ENCODE peak calls at places on chromosomes 13 and 19, in five cellular contexts. One of them, this sample, is unnamed.

GRCh38 chr19:39996218-39996810 is 546 bp upstream of the ZNF546 start:
- DNase-seq in heart left ventricle: no peak
- DNase-seq in suprapubic skin: no peak
- DNase-seq in prostate gland: no peak
- DNase-seq in uterus: no peak
- DNase-seq in this sample: no peak

GRCh38 chr13:21812192-21812626 is 141.3 kb downstream of the FGF9 start:
- DNase-seq in suprapubic skin: no peak
- DNase-seq in heart left ventricle: no peak
- DNase-seq in uterus: no peak
- DNase-seq in prostate gland: no peak
- DNase-seq in this sample: no peak

GRCh38 chr19:13033244-13033643 is 38.0 kb downstream of the NFIX start:
- DNase-seq in uterus: no peak
- DNase-seq in suprapubic skin: no peak
- DNase-seq in heart left ventricle: no peak
- DNase-seq in prostate gland: no peak
- DNase-seq in this sample: no peak

GRCh38 chr13:53242015-53242414 is 213.4 kb downstream of the OLFM4 start:
- DNase-seq in heart left ventricle: no peak
- DNase-seq in suprapubic skin: no peak
- DNase-seq in prostate gland: no peak
- DNase-seq in uterus: no peak
- DNase-seq in this sample: no peak

GRCh38 chr19:48638831-48639381 is 1.7 kb upstream of the DBP start:
- DNase-seq in suprapubic skin: no peak
- DNase-seq in prostate gland: no peak
- DNase-seq in uterus: peak; percentile 55
- DNase-seq in heart left ventricle: no peak
- DNase-seq in this sample: no peak

GRCh38 chr19:29841559-29842367 is 30.0 kb downstream of the CCNE1 start:
- DNase-seq in suprapubic skin: no peak
- DNase-seq in heart left ventricle: no peak
- DNase-seq in prostate gland: no peak
- DNase-seq in uterus: no peak
- DNase-seq in this sample: no peak

GRCh38 chr19:30864460-30865215 is 484.6 kb downstream of the TSHZ3 start:
- DNase-seq in prostate gland: no peak
- DNase-seq in suprapubic skin: no peak
- DNase-seq in heart left ventricle: no peak
- DNase-seq in uterus: no peak
- DNase-seq in this sample: no peak

GRCh38 chr13:32323912-32324311 is 8.6 kb downstream of the BRCA2 start:
- DNase-seq in suprapubic skin: no peak
- DNase-seq in heart left ventricle: no peak
- DNase-seq in uterus: no peak
- DNase-seq in prostate gland: no peak
- DNase-seq in this sample: no peak

GRCh38 chr13:25494708-25495411 is 123.1 kb downstream of the ATP8A2 start:
- DNase-seq in uterus: no peak
- DNase-seq in prostate gland: no peak
- DNase-seq in suprapubic skin: no peak
- DNase-seq in heart left ventricle: no peak
- DNase-seq in this sample: no peak

GRCh38 chr13:41609828-41610227 is 152.5 kb downstream of the RGCC start:
- DNase-seq in uterus: no peak
- DNase-seq in prostate gland: no peak
- DNase-seq in suprapubic skin: no peak
- DNase-seq in heart left ventricle: no peak
- DNase-seq in this sample: no peak

GRCh38 chr13:77507931-77508776 is 27.4 kb upstream of the SCEL start:
- DNase-seq in suprapubic skin: no peak
- DNase-seq in prostate gland: peak; percentile 4
- DNase-seq in heart left ventricle: no peak
- DNase-seq in uterus: no peak
- DNase-seq in this sample: no peak

GRCh38 chr19:41023193-41023592 is 32.1 kb downstream of the CYP2B6 start:
- DNase-seq in suprapubic skin: peak; percentile 12
- DNase-seq in heart left ventricle: no peak
- DNase-seq in uterus: no peak
- DNase-seq in prostate gland: no peak
- DNase-seq in this sample: no peak

GRCh38 chr19:50420808-50421207 is 2.1 kb downstream of the SPIB start:
- DNase-seq in prostate gland: no peak
- DNase-seq in heart left ventricle: no peak
- DNase-seq in suprapubic skin: no peak
- DNase-seq in uterus: no peak
- DNase-seq in this sample: no peak

GRCh38 chr19:49145485-49146407 is 9.4 kb downstream of the HRC start:
- DNase-seq in heart left ventricle: peak; percentile 87
- DNase-seq in suprapubic skin: no peak
- DNase-seq in prostate gland: peak; percentile 67
- DNase-seq in uterus: peak; percentile 67
- DNase-seq in this sample: peak; percentile 76

GRCh38 chr19:18966304-18966703 is 25.3 kb upstream of the HOMER3 start:
- DNase-seq in suprapubic skin: no peak
- DNase-seq in heart left ventricle: no peak
- DNase-seq in uterus: no peak
- DNase-seq in prostate gland: no peak
- DNase-seq in this sample: no peak

GRCh38 chr13:59734393-59734792 is 429.3 kb downstream of the DIAPH3 start:
- DNase-seq in suprapubic skin: no peak
- DNase-seq in uterus: no peak
- DNase-seq in heart left ventricle: no peak
- DNase-seq in prostate gland: no peak
- DNase-seq in this sample: no peak

GRCh38 chr19:16897572-16898056 is 8.8 kb downstream of the F2RL3 start:
- DNase-seq in prostate gland: no peak
- DNase-seq in heart left ventricle: no peak
- DNase-seq in suprapubic skin: no peak
- DNase-seq in uterus: peak; percentile 54
- DNase-seq in this sample: no peak

GRCh38 chr19:16898306-16899015 is 9.7 kb downstream of the F2RL3 start:
- DNase-seq in suprapubic skin: no peak
- DNase-seq in heart left ventricle: peak; percentile 18
- DNase-seq in uterus: no peak
- DNase-seq in prostate gland: no peak
- DNase-seq in this sample: no peak

GRCh38 chr19:16901491-16902175 is 12.8 kb downstream of the F2RL3 start:
- DNase-seq in suprapubic skin: no peak
- DNase-seq in prostate gland: no peak
- DNase-seq in heart left ventricle: peak; percentile 26
- DNase-seq in uterus: no peak
- DNase-seq in this sample: no peak

GRCh38 chr19:16896913-16897571 is 8.2 kb downstream of the F2RL3 start:
- DNase-seq in suprapubic skin: peak; percentile 97
- DNase-seq in uterus: peak; percentile 97
- DNase-seq in prostate gland: peak; percentile 93
- DNase-seq in heart left ventricle: peak; percentile 97
- DNase-seq in this sample: peak; percentile 85

GRCh38 chr19:16899566-16900075 is 10.8 kb downstream of the F2RL3 start:
- DNase-seq in suprapubic skin: no peak
- DNase-seq in prostate gland: no peak
- DNase-seq in heart left ventricle: peak; percentile 77
- DNase-seq in uterus: no peak
- DNase-seq in this sample: no peak
- TF ChIP-seq CTCF in suprapubic skin: no peak
- TF ChIP-seq CTCF in prostate gland: no peak
- TF ChIP-seq CTCF in heart left ventricle: peak; percentile 34
- TF ChIP-seq CTCF in uterus: no peak
- TF ChIP-seq CTCF in this sample: no peak

GRCh38 chr19:6482343-6482686 is 728 bp upstream of the DENND1C start:
- DNase-seq in prostate gland: no peak
- DNase-seq in suprapubic skin: no peak
- DNase-seq in heart left ventricle: no peak
- DNase-seq in uterus: no peak
- DNase-seq in this sample: no peak
- TF ChIP-seq POLR2A in prostate gland: no peak
- TF ChIP-seq POLR2A in suprapubic skin: no peak
- TF ChIP-seq POLR2A in heart left ventricle: no peak
- TF ChIP-seq POLR2A in uterus: no peak
- TF ChIP-seq POLR2A in this sample: no peak

GRCh38 chr19:9538183-9539058 is at the start of gene ZNF426:
- DNase-seq in suprapubic skin: peak; percentile 93
- DNase-seq in heart left ventricle: peak; percentile 93
- DNase-seq in prostate gland: peak; percentile 73
- DNase-seq in uterus: peak; percentile 83
- DNase-seq in this sample: peak; percentile 51
- TF ChIP-seq CTCF in suprapubic skin: no peak
- TF ChIP-seq CTCF in heart left ventricle: no peak
- TF ChIP-seq CTCF in prostate gland: no peak
- TF ChIP-seq CTCF in uterus: no peak
- TF ChIP-seq CTCF in this sample: no peak

GRCh38 chr19:35248310-35249145 is at the start of gene LSR:
- DNase-seq in suprapubic skin: peak; percentile 88
- DNase-seq in prostate gland: peak; percentile 93
- DNase-seq in heart left ventricle: no peak
- DNase-seq in uterus: no peak
- DNase-seq in this sample: no peak
- TF ChIP-seq POLR2A in suprapubic skin: no peak
- TF ChIP-seq POLR2A in prostate gland: peak; percentile 90
- TF ChIP-seq POLR2A in heart left ventricle: no peak
- TF ChIP-seq POLR2A in uterus: peak; percentile 40
- TF ChIP-seq POLR2A in this sample: no peak

DNA sequence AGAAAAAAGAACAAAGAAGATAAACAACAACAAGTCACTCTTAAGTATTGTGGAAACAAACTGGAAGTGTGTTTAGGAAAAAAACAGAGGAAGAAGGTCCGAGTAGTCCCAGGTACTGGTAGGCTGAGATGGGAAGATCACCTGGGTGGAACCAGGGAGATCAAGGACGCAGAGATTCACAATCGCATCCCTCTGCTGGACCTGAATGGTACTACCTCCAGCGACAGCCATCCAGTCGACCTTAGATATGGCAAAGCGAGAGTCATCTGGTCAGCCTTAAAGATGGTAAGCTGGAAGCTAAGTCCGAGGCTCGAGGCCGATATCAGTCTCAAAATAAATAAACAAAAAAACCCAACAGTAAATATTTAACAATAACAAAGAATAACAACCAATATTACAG is 44.9 kb upstream of the ZNF91 start:
- DNase-seq in heart left ventricle: no peak
- DNase-seq in uterus: no peak
- DNase-seq in suprapubic skin: no peak
- DNase-seq in prostate gland: no peak
- DNase-seq in this sample: no peak
- TF ChIP-seq CTCF in heart left ventricle: no peak
- TF ChIP-seq CTCF in uterus: no peak
- TF ChIP-seq CTCF in suprapubic skin: no peak
- TF ChIP-seq CTCF in prostate gland: no peak
- TF ChIP-seq CTCF in this sample: no peak

GRCh38 chr13:45333251-45333972 is 7.6 kb downstream of the TPT1 start:
- DNase-seq in suprapubic skin: no peak
- DNase-seq in uterus: no peak
- DNase-seq in heart left ventricle: no peak
- DNase-seq in prostate gland: no peak
- DNase-seq in this sample: no peak

GRCh38 chr13:45333973-45334922 is 6.7 kb downstream of the TPT1 start:
- DNase-seq in prostate gland: no peak
- DNase-seq in suprapubic skin: no peak
- DNase-seq in uterus: no peak
- DNase-seq in heart left ventricle: no peak
- DNase-seq in this sample: no peak

GRCh38 chr13:45331123-45331619 is 9.8 kb downstream of the TPT1 start:
- DNase-seq in heart left ventricle: no peak
- DNase-seq in uterus: no peak
- DNase-seq in prostate gland: no peak
- DNase-seq in suprapubic skin: no peak
- DNase-seq in this sample: no peak

GRCh38 chr13:45331981-45332830 is 8.8 kb downstream of the TPT1 start:
- DNase-seq in uterus: no peak
- DNase-seq in heart left ventricle: no peak
- DNase-seq in suprapubic skin: no peak
- DNase-seq in prostate gland: no peak
- DNase-seq in this sample: no peak

GRCh38 chr13:45332831-45333219 is 8.2 kb downstream of the TPT1 start:
- DNase-seq in heart left ventricle: no peak
- DNase-seq in uterus: no peak
- DNase-seq in prostate gland: no peak
- DNase-seq in suprapubic skin: no peak
- DNase-seq in this sample: no peak
- TF ChIP-seq POLR2A in heart left ventricle: no peak
- TF ChIP-seq POLR2A in uterus: no peak
- TF ChIP-seq POLR2A in prostate gland: no peak
- TF ChIP-seq POLR2A in suprapubic skin: no peak
- TF ChIP-seq POLR2A in this sample: no peak

DNA sequence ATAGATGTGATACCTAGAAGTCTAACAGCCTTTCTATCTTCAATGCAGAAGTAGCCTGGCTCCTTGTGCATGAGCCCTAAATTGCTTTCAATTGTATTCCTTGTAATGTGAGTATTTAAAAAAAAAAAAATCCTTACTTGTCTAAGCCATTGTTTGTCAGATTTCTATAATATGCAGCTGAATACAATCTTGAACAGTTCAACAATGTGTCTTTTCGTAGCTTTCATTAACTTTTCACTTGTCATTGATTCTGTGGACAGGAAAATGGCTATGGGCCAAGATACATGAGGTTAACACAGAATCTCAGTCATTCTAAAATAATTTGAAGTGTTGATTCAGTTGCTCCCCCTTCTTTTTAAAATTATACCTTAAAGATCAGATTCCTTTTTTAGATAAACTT is 395.8 kb upstream of the KLF12 start:
- DNase-seq in uterus: no peak
- DNase-seq in heart left ventricle: no peak
- DNase-seq in prostate gland: no peak
- DNase-seq in suprapubic skin: no peak
- DNase-seq in this sample: no peak
- TF ChIP-seq CTCF in uterus: no peak
- TF ChIP-seq CTCF in heart left ventricle: no peak
- TF ChIP-seq CTCF in prostate gland: no peak
- TF ChIP-seq CTCF in suprapubic skin: no peak
- TF ChIP-seq CTCF in this sample: no peak

GRCh38 chr13:85383291-85383690 is 415.9 kb downstream of the SLITRK6 start:
- DNase-seq in heart left ventricle: no peak
- DNase-seq in uterus: no peak
- DNase-seq in suprapubic skin: no peak
- DNase-seq in prostate gland: no peak
- DNase-seq in this sample: no peak
- TF ChIP-seq POLR2A in heart left ventricle: no peak
- TF ChIP-seq POLR2A in uterus: no peak
- TF ChIP-seq POLR2A in suprapubic skin: no peak
- TF ChIP-seq POLR2A in prostate gland: no peak
- TF ChIP-seq POLR2A in this sample: no peak

GRCh38 chr13:34420975-34421719 is 520.9 kb upstream of the NBEA start:
- DNase-seq in prostate gland: no peak
- DNase-seq in suprapubic skin: no peak
- DNase-seq in uterus: no peak
- DNase-seq in heart left ventricle: no peak
- DNase-seq in this sample: no peak
- TF ChIP-seq CTCF in prostate gland: no peak
- TF ChIP-seq CTCF in suprapubic skin: no peak
- TF ChIP-seq CTCF in uterus: no peak
- TF ChIP-seq CTCF in heart left ventricle: no peak
- TF ChIP-seq CTCF in this sample: no peak